ENCODE peak calls at places on chromosomes 1 and 21, in nine cellular contexts. M, J, V, B, A, C, L, F and D are unnamed samples.

GRCh38 chr1:87084247-87084836 is 169.9 kb downstream of the HS2ST1 start:
- DNase-seq in M (peak), J (peak), V (peak), B (no peak), A (peak), C (no peak), L (peak), F (no peak), D (peak)

GRCh38 chr1:106620521-106620954 is 435.9 kb upstream of the PRMT6 start:
- DNase-seq in M (no peak), J (no peak), V (no peak), B (peak), A (peak), C (no peak), L (no peak), F (peak), D (no peak)

GRCh38 chr1:17742590-17742989 is 12.5 kb upstream of the ACTL8 start:
- DNase-seq in M (no peak), J (no peak), V (no peak), B (no peak), A (peak), C (no peak), L (no peak), F (no peak), D (no peak)

GRCh38 chr1:159009287-159009686 is 420 bp upstream of the IFI16 start:
- DNase-seq in M (no peak), J (no peak), V (peak), B (no peak), A (no peak), C (no peak), L (no peak), F (no peak), D (no peak)

GRCh38 chr1:174976436-174977107 is 23.2 kb upstream of the CACYBP start:
- DNase-seq in M (no peak), J (peak), V (no peak), B (no peak), A (peak), C (no peak), L (no peak), F (no peak), D (no peak)

GRCh38 chr1:204714861-204715511 is 29.4 kb upstream of the LRRN2 start:
- DNase-seq in M (peak), J (no peak), V (peak), B (no peak), A (no peak), C (no peak), L (peak), F (no peak), D (peak)

GRCh38 chr1:223712856-223713494 is 636 bp downstream of the CAPN2 start:
- DNase-seq in M (peak), J (no peak), V (no peak), B (peak), A (peak), C (peak), L (no peak), F (no peak), D (peak)

GRCh38 chr1:48841945-48842344 is 65.3 kb upstream of the BEND5 start:
- DNase-seq in M (no peak), J (no peak), V (no peak), B (no peak), A (no peak), C (no peak), L (no peak), F (no peak), D (no peak)

GRCh38 chr1:159008744-159009188 is 941 bp upstream of the IFI16 start:
- DNase-seq in M (no peak), J (no peak), V (peak), B (no peak), A (no peak), C (no peak), L (no peak), F (no peak), D (peak)

GRCh38 chr1:208267896-208268295 is 23.7 kb upstream of the PLXNA2 start:
- DNase-seq in M (no peak), J (no peak), V (no peak), B (no peak), A (no peak), C (no peak), L (no peak), F (no peak), D (no peak)

GRCh38 chr21:39153373-39153772 is 29.9 kb downstream of the PSMG1 start:
- DNase-seq in M (peak), J (no peak), V (peak), B (no peak), A (peak), C (no peak), L (peak), F (no peak), D (no peak)

GRCh38 chr21:27513016-27513415 is 546.1 kb upstream of the ADAMTS5 start:
- DNase-seq in M (no peak), J (no peak), V (no peak), B (no peak), A (peak), C (no peak), L (no peak), F (no peak), D (no peak)

GRCh38 chr1:213698092-213698702 is 289.6 kb upstream of the PROX1 start:
- DNase-seq in M (no peak), J (no peak), V (no peak), B (no peak), A (no peak), C (no peak), L (no peak), F (no peak), D (no peak)

GRCh38 chr1:207077470-207078377 is 10.9 kb upstream of the C4BPB start:
- DNase-seq in M (peak), J (peak), V (peak), B (peak), A (peak), C (no peak), L (peak), F (peak), D (peak)

GRCh38 chr1:173367136-173367535 is 110.0 kb upstream of the PRDX6 start:
- DNase-seq in M (no peak), J (no peak), V (no peak), B (no peak), A (no peak), C (no peak), L (no peak), F (no peak), D (no peak)

GRCh38 chr1:184520343-184520742 is 133.5 kb downstream of the C1orf21 start:
- DNase-seq in M (no peak), J (no peak), V (no peak), B (no peak), A (no peak), C (no peak), L (peak), F (no peak), D (no peak)

GRCh38 chr1:233883671-233884070 is 20.8 kb upstream of the SLC35F3 start:
- DNase-seq in M (no peak), J (no peak), V (no peak), B (no peak), A (no peak), C (no peak), L (peak), F (no peak), D (no peak)

GRCh38 chr1:28243685-28244439 is 7.9 kb downstream of the ATP5IF1 start:
- DNase-seq in M (no peak), J (no peak), V (peak), B (no peak), A (peak), C (no peak), L (no peak), F (no peak), D (no peak)

GRCh38 chr21:46005481-46005881 is 23.9 kb downstream of the COL6A1 start:
- DNase-seq in M (no peak), J (no peak), V (no peak), B (no peak), A (no peak), C (no peak), L (no peak), F (no peak), D (no peak)

GRCh38 chr1:48789903-48790302 is 13.2 kb upstream of the BEND5 start:
- DNase-seq in M (no peak), J (no peak), V (no peak), B (no peak), A (no peak), C (no peak), L (no peak), F (no peak), D (no peak)

GRCh38 chr1:158357441-158357840 is 3.7 kb downstream of the CD1E start:
- DNase-seq in M (no peak), J (no peak), V (no peak), B (no peak), A (no peak), C (no peak), L (no peak), F (no peak), D (no peak)

GRCh38 chr21:18937337-18937736 is 533.8 kb upstream of the TMPRSS15 start:
- DNase-seq in M (no peak), J (no peak), V (no peak), B (no peak), A (no peak), C (no peak), L (no peak), F (no peak), D (no peak)

GRCh38 chr1:109807398-109807795 is 43.7 kb upstream of the EPS8L3 start:
- DNase-seq in M (no peak), J (no peak), V (no peak), B (no peak), A (no peak), C (peak), L (no peak), F (no peak), D (no peak)

GRCh38 chr1:109807822-109808680 is 44.3 kb upstream of the EPS8L3 start:
- DNase-seq in M (no peak), J (peak), V (no peak), B (peak), A (no peak), C (peak), L (no peak), F (peak), D (no peak)

GRCh38 chr1:109806733-109807397 is 43.1 kb upstream of the EPS8L3 start:
- DNase-seq in M (no peak), J (no peak), V (no peak), B (no peak), A (no peak), C (peak), L (no peak), F (no peak), D (no peak)

GRCh38 chr1:109805486-109806180 is 41.9 kb upstream of the EPS8L3 start:
- DNase-seq in M (no peak), J (no peak), V (no peak), B (no peak), A (no peak), C (peak), L (no peak), F (no peak), D (no peak)

DNA sequence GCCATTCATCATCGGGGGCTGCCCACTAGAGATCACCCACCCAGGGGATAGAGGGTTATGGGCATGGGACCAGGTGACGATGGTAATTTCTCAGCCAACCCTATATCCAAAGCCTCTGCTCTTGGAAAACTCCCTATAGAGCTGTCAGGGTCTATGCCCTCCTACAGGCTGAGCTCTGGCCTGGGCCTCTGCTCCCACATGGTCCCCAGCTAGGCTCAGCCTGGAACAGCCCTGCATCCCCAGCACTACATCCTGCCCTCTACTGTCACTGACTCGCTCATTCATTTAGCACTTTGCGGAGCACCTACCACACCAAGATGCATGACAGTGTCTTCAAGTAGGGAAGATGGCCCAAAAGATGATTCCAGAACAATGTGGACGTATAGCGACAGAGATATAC is 45.0 kb upstream of the EPS8L3 start:
- DNase-seq in M (no peak), J (no peak), V (no peak), B (no peak), A (no peak), C (peak), L (no peak), F (no peak), D (no peak)
- TF ChIP-seq CTCF in M (no peak), J (no peak), V (no peak), B (no peak), A (no peak), C (no peak), L (no peak), F (no peak), D (no peak)

DNA sequence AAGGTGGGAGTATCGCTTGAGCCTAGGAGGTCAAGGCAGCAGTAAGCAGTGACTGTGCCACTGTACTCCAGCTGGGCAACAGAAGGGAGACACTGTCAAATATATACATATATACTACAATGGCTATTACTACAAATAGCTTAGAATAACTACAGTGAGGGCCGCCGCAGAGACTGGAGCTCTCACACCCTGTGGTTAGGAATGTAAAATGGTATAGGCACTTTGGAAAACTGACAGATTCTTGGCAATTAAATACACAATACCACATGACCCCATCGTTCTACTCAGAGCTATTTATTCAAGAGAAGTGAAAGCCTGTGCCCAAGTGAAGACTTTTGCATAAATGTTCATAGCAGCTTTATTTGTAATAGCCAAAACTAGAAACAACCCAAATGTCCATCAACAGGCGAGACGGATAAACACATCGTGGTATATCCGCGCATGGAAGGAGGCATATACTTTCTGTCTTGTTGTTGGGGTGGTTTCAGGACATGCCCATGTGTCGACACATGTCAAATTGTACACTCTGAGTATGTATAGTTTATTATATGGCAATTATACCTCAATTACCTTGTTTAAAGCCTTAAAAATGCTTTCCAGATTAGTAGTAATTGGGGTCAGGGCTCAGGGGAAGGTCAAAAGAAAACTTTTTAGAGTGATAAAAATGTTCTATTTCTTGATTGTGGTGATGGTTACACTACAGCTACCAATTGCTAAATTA is 123.4 kb downstream of the RIPK4 start:
- DNase-seq in M (no peak), J (no peak), V (no peak), B (no peak), A (peak), C (no peak), L (no peak), F (no peak), D (no peak)
- TF ChIP-seq CTCF in M (no peak), J (no peak), V (no peak), B (no peak), A (no peak), C (no peak), L (no peak), F (no peak), D (no peak)

GRCh38 chr1:9573723-9574122 is 15.0 kb upstream of the TMEM201 start:
- DNase-seq in M (peak), J (no peak), V (peak), B (no peak), A (peak), C (no peak), L (peak), F (no peak), D (no peak)
- TF ChIP-seq CTCF in M (peak), J (peak), V (peak), B (peak), A (peak), C (no peak), L (peak), F (peak), D (peak)

DNA sequence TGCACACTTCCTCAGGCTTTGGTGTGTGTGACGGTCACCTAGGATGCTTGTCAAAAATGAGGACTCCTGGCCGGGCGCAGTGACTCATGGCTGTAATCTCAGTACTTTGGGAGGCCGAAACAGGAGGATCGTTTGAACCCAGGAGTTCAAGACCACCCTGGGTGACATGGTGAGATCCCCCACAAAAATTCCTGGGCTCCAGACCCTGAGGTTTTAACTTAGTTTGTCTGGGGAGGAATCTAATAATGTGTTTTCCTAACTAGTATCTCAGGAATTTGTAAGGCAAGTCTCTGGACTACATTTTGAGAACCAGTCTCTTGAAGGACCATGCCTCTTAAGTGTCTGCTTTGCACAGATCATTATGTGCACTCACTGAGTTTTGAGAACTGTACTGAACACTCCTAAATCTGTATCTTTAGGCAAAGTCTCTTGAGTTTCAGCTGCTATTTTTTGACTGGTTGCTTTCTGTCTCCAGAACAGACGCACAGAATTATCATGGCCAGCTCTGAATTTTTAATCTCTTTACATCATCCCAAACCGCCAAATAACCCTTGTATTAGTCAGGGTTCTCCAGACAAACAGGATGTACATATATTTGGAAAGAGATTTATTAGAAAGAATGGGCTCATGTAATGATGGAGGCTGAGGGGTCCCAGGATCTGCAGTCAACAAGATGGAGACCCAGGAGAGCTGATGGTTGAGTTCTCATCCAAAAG is 45.5 kb upstream of the VANGL1 start:
- DNase-seq in M (no peak), J (peak), V (no peak), B (no peak), A (peak), C (no peak), L (no peak), F (no peak), D (no peak)
- TF ChIP-seq CTCF in M (no peak), J (peak), V (peak), B (no peak), A (no peak), C (no peak), L (no peak), F (no peak), D (no peak)

GRCh38 chr1:85344256-85344694 is 67.8 kb upstream of the BCL10 start:
- DNase-seq in M (peak), J (peak), V (peak), B (peak), A (peak), C (no peak), L (peak), F (no peak), D (no peak)
- TF ChIP-seq CTCF in M (peak), J (peak), V (peak), B (peak), A (peak), C (no peak), L (peak), F (peak), D (peak)

GRCh38 chr1:2554621-2555387 is 1.4 kb upstream of the TNFRSF14 start:
- DNase-seq in M (peak), J (no peak), V (peak), B (peak), A (no peak), C (no peak), L (peak), F (no peak), D (peak)

GRCh38 chr1:2557146-2558029 is 1.2 kb downstream of the TNFRSF14 start:
- DNase-seq in M (no peak), J (no peak), V (no peak), B (no peak), A (no peak), C (no peak), L (no peak), F (no peak), D (no peak)

GRCh38 chr1:2555634-2556276 is 416 bp upstream of the TNFRSF14 start:
- DNase-seq in M (no peak), J (peak), V (peak), B (peak), A (no peak), C (peak), L (no peak), F (no peak), D (peak)

GRCh38 chr1:2558030-2558400 is 1.8 kb downstream of the TNFRSF14 start:
- DNase-seq in M (no peak), J (no peak), V (no peak), B (no peak), A (no peak), C (no peak), L (no peak), F (no peak), D (no peak)

GRCh38 chr1:2556277-2557145 is at the start of gene TNFRSF14:
- DNase-seq in M (peak), J (peak), V (peak), B (peak), A (peak), C (peak), L (no peak), F (no peak), D (peak)
- TF ChIP-seq CTCF in M (peak), J (no peak), V (no peak), B (no peak), A (peak), C (no peak), L (no peak), F (peak), D (no peak)